ENCODE peak calls at places on chromosomes 12 and 14, in eight cellular contexts. Q is lung, X is A549, O is lower lobe of right lung, S is adrenal gland, B is GM12878, H is uterus, A is GM23338. I is an unnamed sample. For H3K4me1, the result is how much of the 10 kb centered on the place peaks cover.

GRCh38 chr14:65962952-65963351 is 523.2 kb upstream of the CCDC196 start:
- DNase-seq in H (no peak), B (no peak), A (no peak), O (no peak), S (no peak), X (no peak), Q (no peak), I (no peak)

GRCh38 chr12:82474798-82475184 is 116.5 kb downstream of the METTL25 start:
- DNase-seq in B (no peak), S (no peak), O (no peak), H (no peak), X (no peak), Q (no peak), A (no peak), I (no peak)

GRCh38 chr12:110848524-110848923 is 1.7 kb downstream of the CCDC63 start:
- DNase-seq in B (no peak), S (no peak), Q (no peak), X (no peak), O (no peak), A (no peak), H (no peak), I (no peak)

GRCh38 chr12:58877243-58877743 is 43.0 kb downstream of the LRIG3 start:
- DNase-seq in H (no peak), X (peak), A (no peak), S (no peak), O (no peak), Q (peak), B (no peak), I (no peak)

GRCh38 chr12:109718390-109718789 is 4.8 kb downstream of the FAM222A start:
- DNase-seq in A (peak), B (no peak), X (no peak), S (peak), H (no peak), O (no peak), Q (no peak), I (no peak)

GRCh38 chr12:54439521-54440255 is 20.6 kb upstream of the ITGA5 start:
- DNase-seq in Q (no peak), A (peak), O (no peak), H (no peak), S (no peak), B (no peak), X (peak), I (no peak)

GRCh38 chr12:25699454-25699853 is 146.4 kb upstream of the LMNTD1 start:
- DNase-seq in A (no peak), O (no peak), H (no peak), S (no peak), X (no peak), Q (no peak), B (no peak), I (no peak)

GRCh38 chr12:105107176-105107496 is 395 bp upstream of the WASHC4 start:
- DNase-seq in X (no peak), Q (no peak), O (no peak), H (no peak), A (peak), S (no peak), B (no peak), I (no peak)

GRCh38 chr12:98422809-98423208 is 92.6 kb upstream of the TMPO start:
- DNase-seq in B (no peak), Q (no peak), O (no peak), H (no peak), A (peak), S (no peak), X (no peak), I (no peak)

GRCh38 chr12:44812062-44812461 is 64.1 kb downstream of the NELL2 start:
- DNase-seq in X (no peak), H (no peak), Q (no peak), B (no peak), S (no peak), A (peak), O (no peak), I (no peak)

GRCh38 chr12:105168006-105168405 is 60.5 kb downstream of the WASHC4 start:
- DNase-seq in A (no peak), B (no peak), Q (no peak), X (no peak), S (no peak), H (no peak), O (no peak), I (no peak)

GRCh38 chr14:68039593-68039992 is 220.0 kb downstream of the RAD51B start:
- DNase-seq in B (no peak), Q (no peak), X (no peak), S (no peak), O (no peak), H (no peak), A (no peak), I (no peak)

GRCh38 chr14:101289911-101290310 is 271.4 kb upstream of the DIO3 start:
- DNase-seq in O (no peak), X (no peak), A (no peak), B (no peak), S (no peak), Q (no peak), H (no peak), I (no peak)

GRCh38 chr14:101072945-101073597 is 169.5 kb upstream of the RTL1 start:
- DNase-seq in Q (peak), O (no peak), A (peak), X (peak), H (peak), B (no peak), S (peak), I (no peak)

GRCh38 chr12:68538722-68539614 is 71.7 kb upstream of the RAP1B start:
- DNase-seq in S (peak), O (peak), A (peak), B (peak), X (no peak), Q (peak), H (peak), I (peak)

GRCh38 chr14:37600880-37601741 is 5.7 kb downstream of the TTC6 start:
- DNase-seq in A (no peak), B (no peak), X (no peak), S (no peak), Q (no peak), H (no peak), O (no peak), I (no peak)

GRCh38 chr12:121132601-121133481 is at the start of gene P2RX7:
- DNase-seq in X (peak), H (peak), Q (peak), O (peak), B (peak), A (peak), S (peak), I (peak)

GRCh38 chr12:30862486-30862885 is 64.1 kb upstream of the TSPAN11 start:
- DNase-seq in B (no peak), X (no peak), O (no peak), Q (no peak), H (no peak), S (no peak), A (no peak), I (no peak)

GRCh38 chr12:119788783-119789182 is 88.3 kb downstream of the CIT start:
- DNase-seq in A (no peak), X (no peak), B (no peak), Q (no peak), H (no peak), S (no peak), O (no peak), I (no peak)

GRCh38 chr14:64775081-64775777 is 71.0 kb downstream of the PLEKHG3 start:
- DNase-seq in O (no peak), H (no peak), S (no peak), B (no peak), X (no peak), Q (no peak), A (no peak), I (no peak)

GRCh38 chr12:41250748-41251147 is 62.6 kb downstream of the PDZRN4 start:
- DNase-seq in B (no peak), O (no peak), S (no peak), A (no peak), X (no peak), H (no peak), Q (no peak), I (no peak)

GRCh38 chr14:69685217-69685616 is 73.8 kb downstream of the SUSD6 start:
- DNase-seq in B (no peak), O (no peak), Q (no peak), A (no peak), S (peak), H (no peak), X (no peak), I (no peak)

GRCh38 chr14:73788871-73789590 is 62.6 kb upstream of the PTGR2 start:
- DNase-seq in O (no peak), Q (no peak), B (no peak), S (peak), H (no peak), A (no peak), X (no peak), I (no peak)
- H3K4me1 ChIP-seq in O (half or more), Q (under half), B (under half), S (under half), H (under half), A (under half), X (under half), I (under half)

DNA sequence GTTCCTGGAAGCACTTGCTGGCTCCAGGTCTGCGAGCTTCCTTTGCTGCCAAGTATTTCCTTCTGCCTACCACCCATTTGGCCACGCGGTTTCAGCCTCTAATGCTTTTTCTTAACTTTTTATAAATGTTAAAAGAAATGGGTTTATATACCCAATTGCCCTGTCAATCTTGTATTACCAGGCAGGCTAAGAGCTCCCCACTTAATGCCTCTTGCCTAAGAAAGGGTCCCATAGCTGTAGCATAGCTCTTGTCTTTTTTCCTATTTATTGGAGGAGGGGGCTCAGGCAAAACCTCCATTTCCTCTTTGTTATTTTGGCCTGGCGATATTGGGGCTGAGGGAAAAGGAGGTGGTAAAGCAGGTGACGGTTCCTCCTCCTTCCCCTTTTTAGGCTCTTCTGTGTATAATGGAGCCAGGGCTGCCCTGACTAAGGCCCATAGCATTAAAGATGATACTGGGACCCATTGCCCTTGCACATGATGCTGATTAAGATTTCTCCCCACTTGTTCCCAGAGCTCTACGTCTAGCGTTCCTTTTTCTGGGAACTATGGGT is 21.6 kb upstream of the BLTP3B start:
- DNase-seq in A (no peak), Q (no peak), B (no peak), X (no peak), O (no peak), S (no peak), H (no peak), I (no peak)
- H3K4me3 ChIP-seq in A (peak), Q (no peak), B (no peak), X (peak), O (peak), S (no peak), H (peak), I (peak)

GRCh38 chr12:27969011-27969900 is 3.3 kb downstream of the PTHLH start:
- DNase-seq in X (peak), O (no peak), H (peak), A (peak), B (no peak), S (no peak), Q (no peak), I (peak)
- TF ChIP-seq CTCF in X (no peak), O (no peak), H (no peak), A (no peak), B (no peak), S (no peak), Q (no peak), I (no peak)

GRCh38 chr12:47160296-47161244 is 80.8 kb upstream of the AMIGO2 start:
- DNase-seq in X (no peak), S (no peak), H (no peak), Q (no peak), A (no peak), O (no peak), B (no peak), I (no peak)
- H3K4me1 ChIP-seq in X (under half), S (under half), H (under half), Q (under half), A (under half), O (under half), B (under half), I (under half)

GRCh38 chr12:57782243-57782607 is 362 bp upstream of the TSFM start:
- DNase-seq in S (no peak), H (no peak), A (no peak), B (no peak), Q (no peak), O (no peak), X (no peak), I (no peak)
- H3K4me3 ChIP-seq in S (no peak), H (peak), A (peak), B (peak), Q (no peak), O (peak), X (no peak), I (peak)

DNA sequence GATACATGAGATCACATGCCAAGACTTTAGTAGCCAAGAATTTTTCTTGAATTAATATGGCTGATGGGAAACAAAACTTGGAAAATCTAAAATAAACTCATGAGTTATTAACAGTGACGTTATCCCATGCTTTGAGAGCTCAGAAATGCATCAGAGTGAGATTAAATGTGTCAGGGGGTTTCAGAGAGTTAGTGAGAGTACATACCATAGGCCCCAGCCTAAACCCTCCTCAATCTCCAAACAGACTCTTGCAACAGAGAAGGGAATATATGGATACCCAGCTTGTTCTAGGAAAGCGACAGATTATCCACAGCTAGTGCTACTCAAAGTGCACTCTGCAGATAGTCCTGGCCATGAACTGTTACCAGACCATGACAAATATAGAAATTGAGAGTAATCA is 19.3 kb downstream of the SLC35F4 start:
- DNase-seq in H (no peak), A (no peak), O (no peak), S (no peak), X (no peak), B (no peak), Q (no peak), I (no peak)
- TF ChIP-seq CTCF in H (no peak), A (no peak), O (no peak), S (no peak), X (no peak), B (no peak), Q (no peak), I (no peak)

GRCh38 chr14:92670967-92671366 is 77.5 kb downstream of the LGMN start:
- DNase-seq in A (no peak), O (peak), B (no peak), S (no peak), X (no peak), H (no peak), Q (no peak), I (no peak)
- H3K4me1 ChIP-seq in A (under half), O (under half), B (under half), S (under half), X (under half), H (under half), Q (under half), I (under half)

GRCh38 chr12:46523446-46523845 is 150.9 kb upstream of the SLC38A2 start:
- DNase-seq in S (no peak), X (peak), Q (no peak), H (peak), A (no peak), O (no peak), B (no peak), I (no peak)
- H3K4me3 ChIP-seq in S (no peak), X (peak), Q (no peak), H (no peak), A (no peak), O (no peak), B (no peak), I (no peak)

GRCh38 chr12:3792623-3793288 is 39.8 kb upstream of the CRACR2A start:
- DNase-seq in B (no peak), X (no peak), A (peak), S (no peak), Q (no peak), H (no peak), O (no peak), I (no peak)

GRCh38 chr12:3795800-3796133 is 42.9 kb upstream of the CRACR2A start:
- DNase-seq in X (no peak), A (no peak), B (no peak), S (no peak), Q (no peak), H (no peak), O (no peak), I (no peak)

GRCh38 chr12:3802721-3803120 is 49.8 kb upstream of the CRACR2A start:
- DNase-seq in Q (no peak), O (no peak), B (no peak), A (no peak), X (no peak), H (no peak), S (no peak), I (no peak)

GRCh38 chr12:3795096-3795799 is 42.3 kb upstream of the CRACR2A start:
- DNase-seq in H (no peak), B (no peak), O (no peak), X (no peak), A (no peak), S (no peak), Q (no peak), I (no peak)

DNA sequence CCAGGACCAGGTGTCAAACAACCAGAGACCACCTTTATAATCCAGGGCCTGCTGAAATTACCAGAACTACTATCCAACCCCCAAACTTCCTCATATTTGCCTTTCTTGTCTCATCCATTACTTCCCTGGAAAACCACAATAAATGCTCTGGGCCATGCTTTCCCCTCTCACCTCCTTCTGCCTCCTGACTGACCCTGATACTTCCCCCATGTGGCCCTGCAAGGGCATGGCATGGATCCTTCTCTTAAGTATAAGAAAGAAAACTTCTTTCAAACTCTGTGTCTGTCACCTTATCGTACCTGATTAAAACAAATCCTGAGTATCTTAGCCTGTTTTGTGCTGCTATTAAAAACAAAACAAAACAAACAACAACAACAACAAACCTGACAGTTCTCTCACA is 44.7 kb upstream of the CRACR2A start:
- DNase-seq in S (no peak), A (peak), H (no peak), Q (no peak), X (no peak), B (no peak), O (no peak), I (no peak)
- TF ChIP-seq CTCF in S (no peak), A (peak), H (no peak), Q (no peak), X (no peak), B (peak), O (no peak), I (no peak)